ENCODE peak calls at places on chromosomes 13 and 19, in seven cellular contexts. Y is fibroblast of lung, L is IMR-90, N is hepatocyte, I is colonic mucosa, C is K562, O is cardiac muscle cell. U is an unnamed sample.

GRCh38 chr13:75153386-75153785 is 328.6 kb downstream of the TBC1D4 start:
- DNase-seq in Y (no peak), L (no peak), N (no peak), I (no peak), C (no peak), O (peak), U (no peak)

GRCh38 chr13:73934215-73934623 is 200.0 kb downstream of the KLF12 start:
- DNase-seq in Y (peak), L (peak), N (no peak), I (no peak), C (no peak), O (no peak), U (no peak)

GRCh38 chr13:59133903-59134302 is 1029.8 kb downstream of the DIAPH3 start:
- DNase-seq in Y (no peak), L (no peak), N (no peak), I (no peak), C (no peak), O (no peak), U (no peak)

GRCh38 chr19:33431986-33432385 is 58.5 kb downstream of the CEBPG start:
- DNase-seq in Y (no peak), L (no peak), N (no peak), I (no peak), C (no peak), O (no peak), U (no peak)

GRCh38 chr19:50003254-50003788 is 21.9 kb downstream of the VRK3 start:
- DNase-seq in Y (no peak), L (no peak), N (no peak), I (no peak), C (no peak), O (no peak), U (no peak)

GRCh38 chr13:77740931-77741586 is 43.6 kb downstream of the SLAIN1 start:
- DNase-seq in Y (no peak), L (no peak), N (no peak), I (no peak), C (no peak), O (no peak), U (no peak)

GRCh38 chr19:55449469-55449868 is 6.4 kb upstream of the SHISA7 start:
- DNase-seq in Y (no peak), L (no peak), N (no peak), I (no peak), C (no peak), O (no peak), U (no peak)

GRCh38 chr19:12833418-12833746 is 997 bp downstream of the RTBDN start:
- DNase-seq in Y (no peak), L (no peak), N (no peak), I (no peak), C (no peak), O (no peak), U (no peak)

GRCh38 chr19:14073925-14074838 is 1.6 kb downstream of the MISP3 start:
- DNase-seq in Y (no peak), L (peak), N (peak), I (peak), C (peak), O (no peak), U (no peak)

GRCh38 chr13:97325738-97326137 is 103.6 kb downstream of the MBNL2 start:
- DNase-seq in Y (no peak), L (no peak), N (no peak), I (no peak), C (no peak), O (no peak), U (no peak)

GRCh38 chr13:97328222-97328790 is 105.7 kb upstream of the RAP2A start:
- DNase-seq in Y (peak), L (peak), N (no peak), I (no peak), C (no peak), O (peak), U (no peak)

GRCh38 chr13:97329331-97329730 is 104.6 kb upstream of the RAP2A start:
- DNase-seq in Y (peak), L (peak), N (no peak), I (no peak), C (no peak), O (peak), U (no peak)

GRCh38 chr13:97327071-97327470 is 104.9 kb downstream of the MBNL2 start:
- DNase-seq in Y (no peak), L (no peak), N (no peak), I (no peak), C (no peak), O (no peak), U (no peak)

GRCh38 chr13:97327521-97328221 is 105.5 kb downstream of the MBNL2 start:
- DNase-seq in Y (peak), L (peak), N (no peak), I (no peak), C (no peak), O (peak), U (no peak)
- H3K27ac ChIP-seq in Y (no peak), L (peak), N (no peak), I (no peak), C (no peak), O (peak), U (no peak)

DNA sequence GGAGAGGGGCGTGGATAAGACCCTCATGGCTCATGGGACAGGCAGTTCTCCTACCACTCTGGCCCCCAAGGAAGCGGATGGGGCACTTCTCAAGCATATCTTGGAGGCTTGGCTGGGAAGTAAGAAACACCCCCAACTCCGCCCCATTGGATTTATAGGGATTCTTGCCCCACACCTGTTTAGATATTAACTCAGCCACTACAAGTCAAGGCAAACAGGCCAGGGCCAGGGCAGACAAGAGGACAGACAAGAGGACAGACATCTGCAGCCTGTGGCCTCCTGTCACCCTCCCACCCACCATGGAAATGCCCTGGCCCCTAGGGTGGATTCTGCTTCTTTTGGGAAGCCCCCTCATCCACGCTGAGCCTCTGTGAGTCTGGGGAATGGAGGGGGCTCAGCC is 24.1 kb downstream of the RDH8 start:
- DNase-seq in Y (no peak), L (no peak), N (no peak), I (peak), C (no peak), O (no peak), U (no peak)
- H3K4me3 ChIP-seq in Y (no peak), L (no peak), N (no peak), I (no peak), C (no peak), O (no peak), U (no peak)

GRCh38 chr13:38376551-38376950 is 26.9 kb downstream of the UFM1 start:
- DNase-seq in Y (no peak), L (peak), N (no peak), I (no peak), C (no peak), O (no peak), U (no peak)

GRCh38 chr13:38366954-38367645 is 17.4 kb downstream of the UFM1 start:
- DNase-seq in Y (peak), L (peak), N (no peak), I (no peak), C (no peak), O (peak), U (no peak)

GRCh38 chr13:38369058-38369457 is 19.4 kb downstream of the UFM1 start:
- DNase-seq in Y (no peak), L (no peak), N (no peak), I (no peak), C (no peak), O (no peak), U (no peak)

GRCh38 chr13:38372818-38373217 is 23.2 kb downstream of the UFM1 start:
- DNase-seq in Y (no peak), L (no peak), N (no peak), I (no peak), C (no peak), O (no peak), U (no peak)
- H3K27ac ChIP-seq in Y (no peak), L (no peak), N (no peak), I (no peak), C (no peak), O (no peak), U (no peak)

DNA sequence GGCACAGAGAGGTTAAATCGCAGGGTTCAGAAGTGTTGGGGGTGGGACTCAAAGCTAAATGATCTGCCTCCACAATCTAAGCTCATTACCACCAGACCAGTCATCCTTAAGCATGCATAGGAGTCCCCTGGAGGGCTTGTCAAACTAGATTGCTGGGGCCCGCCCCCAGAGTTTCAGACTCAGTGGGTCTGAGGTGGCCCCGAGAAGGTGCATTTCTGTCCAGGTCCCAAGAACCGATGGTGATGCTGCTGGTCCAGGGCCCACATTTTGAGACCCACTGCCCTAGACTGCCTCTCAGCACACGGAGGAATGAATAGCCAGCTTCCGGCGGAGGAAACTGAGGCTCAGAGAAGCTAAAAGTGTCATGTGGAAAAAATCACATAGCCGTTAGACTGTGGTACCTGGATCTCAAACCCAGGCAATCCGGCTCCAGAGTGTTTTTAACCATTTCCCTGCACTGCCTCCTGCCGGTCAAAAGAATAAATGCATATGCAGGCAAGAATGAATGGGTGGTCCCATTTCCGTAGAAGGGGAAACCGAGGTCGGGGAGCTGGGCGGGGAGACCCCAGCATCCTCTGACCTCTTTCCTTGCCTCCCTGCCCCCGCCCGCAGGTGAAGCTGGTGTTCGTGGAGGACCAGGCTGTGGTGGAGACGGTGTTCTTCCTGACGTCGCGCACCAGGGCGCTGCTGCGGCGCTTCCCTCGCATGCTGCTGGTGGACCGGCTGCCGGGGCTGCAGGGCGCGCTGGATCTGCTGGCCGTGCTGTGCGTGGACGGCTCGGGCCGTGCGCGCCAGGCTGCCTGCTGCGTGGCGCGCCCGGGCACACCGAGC is 23.8 kb downstream of the ZSWIM9 start:
- DNase-seq in Y (no peak), L (peak), N (no peak), I (no peak), C (peak), O (peak), U (peak)
- H3K4me3 ChIP-seq in Y (no peak), L (no peak), N (no peak), I (no peak), C (no peak), O (no peak), U (no peak)

GRCh38 chr19:10861118-10861651 is 10.2 kb upstream of the CARM1 start:
- DNase-seq in Y (no peak), L (no peak), N (no peak), I (peak), C (peak), O (peak), U (peak)

GRCh38 chr19:10864538-10864899 is 6.8 kb upstream of the CARM1 start:
- DNase-seq in Y (peak), L (peak), N (peak), I (peak), C (peak), O (peak), U (peak)

GRCh38 chr19:10866495-10866894 is 4.9 kb upstream of the CARM1 start:
- DNase-seq in Y (no peak), L (no peak), N (no peak), I (no peak), C (no peak), O (no peak), U (no peak)

GRCh38 chr19:10862561-10863106 is 8.7 kb upstream of the CARM1 start:
- DNase-seq in Y (no peak), L (no peak), N (no peak), I (no peak), C (peak), O (no peak), U (no peak)

DNA sequence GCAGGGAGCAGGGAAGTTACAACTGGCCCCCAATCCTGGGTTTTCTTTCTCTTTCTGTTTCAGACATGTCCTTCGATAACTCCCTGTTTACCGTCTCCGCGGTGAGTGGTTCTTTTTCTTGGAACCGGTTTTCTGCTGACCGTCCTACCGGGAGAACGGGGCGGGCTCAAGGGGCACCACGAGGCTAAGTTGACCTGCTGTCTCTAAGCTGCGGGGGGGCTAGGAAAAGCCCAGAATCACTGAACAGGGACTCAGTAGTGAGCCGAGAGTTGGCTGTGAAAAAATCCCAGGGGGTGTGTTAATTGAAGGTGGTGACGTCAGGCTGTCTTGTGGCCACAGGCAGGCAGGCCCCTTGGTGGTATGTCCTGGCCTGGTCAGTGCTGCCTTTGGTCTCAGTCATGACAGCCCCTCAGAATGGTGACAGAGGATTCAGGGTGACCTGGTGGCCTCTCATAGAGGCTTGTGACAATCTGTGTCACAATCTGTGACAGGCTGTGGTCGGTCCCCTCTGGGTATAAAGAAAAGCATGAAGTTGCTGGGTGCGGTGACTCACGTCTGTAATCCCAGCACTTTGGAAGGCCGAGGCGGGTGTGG is 8.1 kb upstream of the CARM1 start:
- DNase-seq in Y (peak), L (no peak), N (peak), I (no peak), C (peak), O (peak), U (no peak)
- H3K27ac ChIP-seq in Y (no peak), L (no peak), N (peak), I (no peak), C (peak), O (no peak), U (no peak)

GRCh38 chr13:35475960-35476943 is at the start of gene MAB21L1:
- DNase-seq in Y (peak), L (peak), N (peak), I (peak), C (no peak), O (peak), U (peak)
- H3K4me3 ChIP-seq in Y (peak), L (peak), N (peak), I (peak), C (no peak), O (no peak), U (peak)

GRCh38 chr19:40714519-40715299 is 2.0 kb downstream of the COQ8B start:
- DNase-seq in Y (peak), L (peak), N (peak), I (peak), C (peak), O (peak), U (peak)
- H3K27ac ChIP-seq in Y (peak), L (peak), N (peak), I (peak), C (peak), O (peak), U (peak)

GRCh38 chr19:35266149-35266903 is 2.4 kb upstream of the USF2 start:
- DNase-seq in Y (no peak), L (no peak), N (no peak), I (no peak), C (no peak), O (no peak), U (peak)
- H3K4me3 ChIP-seq in Y (peak), L (no peak), N (no peak), I (peak), C (peak), O (no peak), U (no peak)

GRCh38 chr13:50236898-50237318 is 221.7 kb downstream of the KCNRG start:
- DNase-seq in Y (peak), L (peak), N (no peak), I (no peak), C (no peak), O (peak), U (no peak)
- H3K27ac ChIP-seq in Y (no peak), L (no peak), N (no peak), I (no peak), C (no peak), O (no peak), U (no peak)

U was measured in WERI-Rb-1.